ENCODE peak calls at places on chromosomes 11 and 22, in six cellular contexts. One of them, this sample, is unnamed.

GRCh38 chr11:66015094-66015881 is 3.5 kb downstream of the CST6 start:
- DNase-seq in mammary epithelial cell: no peak
- DNase-seq in PC-3: peak; percentile 63
- DNase-seq in K562: no peak
- DNase-seq in HCT116: peak; percentile 56
- DNase-seq in gastrocnemius medialis: no peak
- DNase-seq in this sample: no peak

GRCh38 chr11:100663583-100663982 is 23.5 kb upstream of the ARHGAP42 start:
- DNase-seq in mammary epithelial cell: no peak
- DNase-seq in PC-3: no peak
- DNase-seq in K562: no peak
- DNase-seq in HCT116: no peak
- DNase-seq in gastrocnemius medialis: no peak
- DNase-seq in this sample: no peak

GRCh38 chr11:69353696-69354544 is 60.0 kb downstream of the MYEOV start:
- DNase-seq in mammary epithelial cell: peak; percentile 23
- DNase-seq in PC-3: no peak
- DNase-seq in K562: no peak
- DNase-seq in HCT116: no peak
- DNase-seq in gastrocnemius medialis: no peak
- DNase-seq in this sample: no peak

GRCh38 chr11:13862845-13863392 is 99.6 kb upstream of the SPON1 start:
- DNase-seq in mammary epithelial cell: no peak
- DNase-seq in PC-3: peak; percentile 24
- DNase-seq in K562: no peak
- DNase-seq in HCT116: no peak
- DNase-seq in gastrocnemius medialis: no peak
- DNase-seq in this sample: no peak

GRCh38 chr11:124277207-124277606 is 21.0 kb downstream of the OR8G5 start:
- DNase-seq in mammary epithelial cell: no peak
- DNase-seq in PC-3: no peak
- DNase-seq in K562: no peak
- DNase-seq in HCT116: no peak
- DNase-seq in gastrocnemius medialis: no peak
- DNase-seq in this sample: no peak

GRCh38 chr22:26414347-26414746 is 14.7 kb upstream of the ASPHD2 start:
- DNase-seq in mammary epithelial cell: no peak
- DNase-seq in PC-3: no peak
- DNase-seq in K562: no peak
- DNase-seq in HCT116: no peak
- DNase-seq in gastrocnemius medialis: no peak
- DNase-seq in this sample: no peak

GRCh38 chr11:70203749-70204465 is 811 bp downstream of the FADD start:
- DNase-seq in mammary epithelial cell: peak; percentile 90
- DNase-seq in PC-3: peak; percentile 97
- DNase-seq in K562: peak; percentile 82
- DNase-seq in HCT116: peak; percentile 19
- DNase-seq in gastrocnemius medialis: peak; percentile 26
- DNase-seq in this sample: peak; percentile 72

GRCh38 chr11:134950692-134951304 is 538.8 kb upstream of the B3GAT1 start:
- DNase-seq in mammary epithelial cell: no peak
- DNase-seq in PC-3: peak; percentile 32
- DNase-seq in K562: no peak
- DNase-seq in HCT116: no peak
- DNase-seq in gastrocnemius medialis: peak; percentile 5
- DNase-seq in this sample: no peak

GRCh38 chr11:17421781-17422180 is 33.3 kb upstream of the KCNJ11 start:
- DNase-seq in mammary epithelial cell: no peak
- DNase-seq in PC-3: no peak
- DNase-seq in K562: no peak
- DNase-seq in HCT116: no peak
- DNase-seq in gastrocnemius medialis: peak; percentile 44
- DNase-seq in this sample: no peak

GRCh38 chr11:64358907-64359711 is at the start of gene RPS6KA4:
- DNase-seq in mammary epithelial cell: peak; percentile 71
- DNase-seq in PC-3: peak; percentile 82
- DNase-seq in K562: peak; percentile 88
- DNase-seq in HCT116: no peak
- DNase-seq in gastrocnemius medialis: no peak
- DNase-seq in this sample: peak; percentile 46

GRCh38 chr22:21564411-21564810 is 3.1 kb upstream of the UBE2L3 start:
- DNase-seq in mammary epithelial cell: no peak
- DNase-seq in PC-3: no peak
- DNase-seq in K562: no peak
- DNase-seq in HCT116: no peak
- DNase-seq in gastrocnemius medialis: no peak
- DNase-seq in this sample: no peak

GRCh38 chr22:24432059-24432853 is 4.9 kb downstream of the ADORA2A start:
- DNase-seq in mammary epithelial cell: peak; percentile 44
- DNase-seq in PC-3: no peak
- DNase-seq in K562: peak; percentile 24
- DNase-seq in HCT116: no peak
- DNase-seq in gastrocnemius medialis: no peak
- DNase-seq in this sample: peak; percentile 71

GRCh38 chr22:46738642-46738960 is 549 bp upstream of the CERK start:
- DNase-seq in mammary epithelial cell: no peak
- DNase-seq in PC-3: no peak
- DNase-seq in K562: no peak
- DNase-seq in HCT116: no peak
- DNase-seq in gastrocnemius medialis: no peak
- DNase-seq in this sample: no peak

GRCh38 chr11:68411501-68411991 is 49.0 kb upstream of the PPP6R3 start:
- DNase-seq in mammary epithelial cell: no peak
- DNase-seq in PC-3: no peak
- DNase-seq in K562: no peak
- DNase-seq in HCT116: no peak
- DNase-seq in gastrocnemius medialis: peak; percentile 76
- DNase-seq in this sample: no peak

GRCh38 chr11:114392735-114393667 is 7.3 kb downstream of the C11orf71 start:
- DNase-seq in mammary epithelial cell: no peak
- DNase-seq in PC-3: no peak
- DNase-seq in K562: no peak
- DNase-seq in HCT116: no peak
- DNase-seq in gastrocnemius medialis: no peak
- DNase-seq in this sample: no peak

GRCh38 chr22:35616043-35616442 is 1.1 kb downstream of the MB start:
- DNase-seq in mammary epithelial cell: no peak
- DNase-seq in PC-3: no peak
- DNase-seq in K562: no peak
- DNase-seq in HCT116: no peak
- DNase-seq in gastrocnemius medialis: no peak
- DNase-seq in this sample: no peak

GRCh38 chr11:101456812-101457211 is 127.0 kb downstream of the TRPC6 start:
- DNase-seq in mammary epithelial cell: no peak
- DNase-seq in PC-3: peak; percentile 66
- DNase-seq in K562: no peak
- DNase-seq in HCT116: no peak
- DNase-seq in gastrocnemius medialis: no peak
- DNase-seq in this sample: no peak

DNA sequence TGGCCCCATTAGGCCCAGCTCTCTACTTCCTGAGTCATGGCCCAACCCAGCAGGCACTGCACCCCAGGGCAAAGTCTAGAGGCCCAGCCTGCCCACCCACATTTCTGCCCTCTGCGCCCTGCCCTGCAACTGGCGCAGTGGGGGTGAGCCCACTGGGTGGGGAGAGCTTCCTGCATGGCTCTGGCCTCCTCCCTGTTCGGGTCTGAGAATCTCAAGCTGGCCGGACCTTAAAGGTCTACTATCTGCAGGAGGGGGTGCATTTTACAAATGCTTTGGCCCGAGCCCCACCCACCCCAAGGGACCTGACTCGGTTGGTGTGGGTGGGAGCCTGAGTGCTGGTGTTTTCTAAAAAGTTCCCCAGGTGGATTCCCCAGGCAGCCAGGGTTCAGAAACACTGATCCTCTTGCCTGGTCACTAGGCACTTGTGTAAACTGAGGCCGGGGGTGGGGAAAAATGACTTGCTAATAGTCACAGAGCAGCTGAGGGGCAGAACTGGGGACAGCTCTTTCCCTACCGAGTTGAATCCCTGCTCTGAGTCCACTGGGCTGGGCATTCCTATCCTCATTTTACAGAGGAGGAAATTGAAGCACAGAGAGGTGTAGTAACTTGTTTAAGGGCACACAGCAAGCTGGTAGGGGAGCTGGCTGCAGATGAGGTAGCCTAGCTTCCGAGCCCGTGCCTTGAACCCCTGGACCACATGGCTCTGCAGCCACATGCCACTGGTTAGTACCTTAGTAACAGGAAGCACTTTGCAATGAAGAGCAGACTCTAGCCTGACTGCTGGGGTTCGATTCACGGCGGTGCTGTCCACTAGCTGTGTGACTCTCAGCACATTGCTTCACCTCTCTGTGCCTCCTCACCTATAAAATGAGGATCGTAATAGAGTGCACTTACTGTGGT is 36.3 kb downstream of the CD82 start:
- DNase-seq in mammary epithelial cell: no peak
- DNase-seq in PC-3: no peak
- DNase-seq in K562: no peak
- DNase-seq in HCT116: no peak
- DNase-seq in gastrocnemius medialis: no peak
- DNase-seq in this sample: no peak
- H3K4me1 ChIP-seq in mammary epithelial cell: peaks cover 12% of the 10 kb centered on the region
- H3K4me1 ChIP-seq in PC-3: no peaks in the 10 kb centered on the region
- H3K4me1 ChIP-seq in K562: peaks cover 9% of the 10 kb centered on the region
- H3K4me1 ChIP-seq in HCT116: no peaks in the 10 kb centered on the region
- H3K4me1 ChIP-seq in gastrocnemius medialis: peaks cover 37% of the 10 kb centered on the region
- H3K4me1 ChIP-seq in this sample: no peaks in the 10 kb centered on the region

DNA sequence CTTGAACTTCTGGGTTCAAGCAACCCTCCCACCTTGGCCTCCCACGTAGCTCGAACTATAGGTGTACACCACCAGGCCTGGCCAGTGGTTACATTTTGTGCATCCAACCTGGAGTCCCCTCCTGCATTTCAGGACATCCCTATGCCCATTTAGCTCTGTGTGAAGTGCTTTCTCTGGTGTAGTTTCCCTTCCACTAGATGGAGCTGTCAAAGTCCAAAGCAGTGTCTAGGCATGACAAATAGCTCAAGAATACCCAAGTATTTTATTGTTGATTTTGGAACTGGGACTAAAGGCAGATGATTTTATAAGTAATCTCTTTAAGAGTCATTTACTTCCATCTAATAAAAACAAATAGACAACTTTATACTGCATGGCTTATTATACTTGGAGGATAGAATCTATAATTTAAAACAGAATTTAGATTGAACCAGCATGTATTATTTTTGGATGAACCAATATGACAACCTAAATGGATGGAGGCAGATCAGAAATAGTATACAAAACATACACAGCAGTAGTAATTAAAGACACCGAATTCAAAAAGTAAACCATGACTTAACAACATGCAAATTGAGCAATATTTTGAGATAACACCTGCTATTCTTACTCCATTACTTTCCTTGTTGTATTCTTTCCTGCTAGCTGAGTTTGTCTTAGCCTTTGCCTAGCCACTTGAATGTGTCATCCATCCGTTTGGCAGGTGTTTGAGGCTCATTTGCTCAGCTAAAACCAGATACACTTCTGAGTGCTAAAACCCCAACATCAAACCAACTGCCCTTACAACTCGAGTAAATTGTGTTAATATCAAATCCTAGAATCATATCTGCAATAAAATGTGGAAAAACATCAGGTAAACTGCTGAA is 37.7 kb downstream of the EIF4ENIF1 start:
- DNase-seq in mammary epithelial cell: peak; percentile 44
- DNase-seq in PC-3: peak; percentile 69
- DNase-seq in K562: peak; percentile 13
- DNase-seq in HCT116: peak; percentile 21
- DNase-seq in gastrocnemius medialis: no peak
- DNase-seq in this sample: no peak
- TF ChIP-seq CTCF in mammary epithelial cell: peak; percentile 67
- TF ChIP-seq CTCF in PC-3: peak; percentile 69
- TF ChIP-seq CTCF in K562: peak; percentile 23
- TF ChIP-seq CTCF in HCT116: peak; percentile 48
- TF ChIP-seq CTCF in gastrocnemius medialis: no peak
- TF ChIP-seq CTCF in this sample: peak; percentile 81

GRCh38 chr22:48603621-48604320 is 1223.9 kb downstream of the BRD1 start:
- DNase-seq in mammary epithelial cell: no peak
- DNase-seq in PC-3: no peak
- DNase-seq in K562: no peak
- DNase-seq in HCT116: no peak
- DNase-seq in gastrocnemius medialis: no peak
- DNase-seq in this sample: no peak

GRCh38 chr22:48602805-48603518 is 1224.7 kb downstream of the BRD1 start:
- DNase-seq in mammary epithelial cell: no peak
- DNase-seq in PC-3: no peak
- DNase-seq in K562: no peak
- DNase-seq in HCT116: no peak
- DNase-seq in gastrocnemius medialis: no peak
- DNase-seq in this sample: no peak

GRCh38 chr22:48600681-48601080 is 1227.0 kb downstream of the BRD1 start:
- DNase-seq in mammary epithelial cell: no peak
- DNase-seq in PC-3: no peak
- DNase-seq in K562: no peak
- DNase-seq in HCT116: no peak
- DNase-seq in gastrocnemius medialis: no peak
- DNase-seq in this sample: no peak

GRCh38 chr22:48599346-48599745 is 1228.3 kb downstream of the BRD1 start:
- DNase-seq in mammary epithelial cell: no peak
- DNase-seq in PC-3: no peak
- DNase-seq in K562: no peak
- DNase-seq in HCT116: no peak
- DNase-seq in gastrocnemius medialis: no peak
- DNase-seq in this sample: no peak

GRCh38 chr22:48600171-48600570 is 1227.5 kb downstream of the BRD1 start:
- DNase-seq in mammary epithelial cell: no peak
- DNase-seq in PC-3: no peak
- DNase-seq in K562: no peak
- DNase-seq in HCT116: no peak
- DNase-seq in gastrocnemius medialis: no peak
- DNase-seq in this sample: no peak
- H3K9me3 ChIP-seq in mammary epithelial cell: peaks cover 65% of the 10 kb centered on the region
- H3K9me3 ChIP-seq in PC-3: no peaks in the 10 kb centered on the region
- H3K9me3 ChIP-seq in K562: no peaks in the 10 kb centered on the region
- H3K9me3 ChIP-seq in HCT116: no peaks in the 10 kb centered on the region
- H3K9me3 ChIP-seq in gastrocnemius medialis: no peaks in the 10 kb centered on the region
- H3K9me3 ChIP-seq in this sample: no peaks in the 10 kb centered on the region

DNA sequence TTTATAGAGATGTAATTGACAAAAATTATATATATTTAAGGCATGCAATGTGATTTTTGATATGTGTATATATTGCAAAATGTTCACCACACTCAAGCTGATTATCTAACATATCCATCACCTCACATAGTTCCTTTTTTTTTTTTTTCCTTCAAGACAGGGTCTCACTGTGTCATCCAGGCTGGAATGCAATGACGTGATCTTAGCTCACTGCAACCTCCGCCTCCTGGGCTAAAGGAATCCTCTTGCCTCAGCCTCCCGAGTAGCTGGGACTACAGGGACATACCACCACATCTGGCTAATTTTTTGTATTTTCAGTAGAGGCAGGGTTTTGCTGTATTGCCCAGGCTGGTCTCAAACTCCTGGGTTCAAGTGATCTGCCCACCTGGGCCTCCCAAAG is 65.1 kb upstream of the SLC35C1 start:
- DNase-seq in mammary epithelial cell: no peak
- DNase-seq in PC-3: no peak
- DNase-seq in K562: no peak
- DNase-seq in HCT116: no peak
- DNase-seq in gastrocnemius medialis: no peak
- DNase-seq in this sample: no peak
- H3K4me1 ChIP-seq in mammary epithelial cell: peaks cover 13% of the 10 kb centered on the region
- H3K4me1 ChIP-seq in PC-3: no peaks in the 10 kb centered on the region
- H3K4me1 ChIP-seq in K562: no peaks in the 10 kb centered on the region
- H3K4me1 ChIP-seq in HCT116: peaks cover 12% of the 10 kb centered on the region
- H3K4me1 ChIP-seq in gastrocnemius medialis: peaks cover 28% of the 10 kb centered on the region
- H3K4me1 ChIP-seq in this sample: no peaks in the 10 kb centered on the region

This sample was measured in BE2C.